ENCODE peak calls at places on chromosome 19, in five cellular contexts. J, S, O, Y and L are unnamed samples.

GRCh38 chr19:46925548-46925950 is 64.8 kb downstream of the ARHGAP35 start:
- DNase-seq in J (no peak), S (peak; percentile 69), O (no peak), Y (no peak), L (no peak)

GRCh38 chr19:13906525-13906904 is 514 bp downstream of the CC2D1A start:
- DNase-seq in J (no peak), S (no peak), O (peak; percentile 41), Y (peak; percentile 84), L (no peak)

GRCh38 chr19:43639507-43640423 is at the start of gene CADM4:
- DNase-seq in J (no peak), S (no peak), O (no peak), Y (peak; percentile 81), L (no peak)

GRCh38 chr19:18503971-18504885 is 17.6 kb downstream of the ELL start:
- DNase-seq in J (no peak), S (no peak), O (no peak), Y (no peak), L (no peak)

GRCh38 chr19:44512326-44513298 is 12.3 kb upstream of the ZNF180 start:
- DNase-seq in J (no peak), S (peak; percentile 71), O (no peak), Y (no peak), L (peak; percentile 19)

GRCh38 chr19:55255618-55256423 is 3.0 kb downstream of the PPP6R1 start:
- DNase-seq in J (no peak), S (peak; percentile 85), O (peak; percentile 79), Y (peak; percentile 77), L (no peak)

GRCh38 chr19:245457-245856 is 45.7 kb downstream of the PLPP2 start:
- DNase-seq in J (no peak), S (no peak), O (no peak), Y (no peak), L (no peak)

GRCh38 chr19:53870485-53870844 is 2.8 kb downstream of the MYADM start:
- DNase-seq in J (no peak), S (no peak), O (no peak), Y (peak; percentile 79), L (no peak)

GRCh38 chr19:18431351-18432197 is 6.4 kb downstream of the ISYNA1 start:
- DNase-seq in J (no peak), S (no peak), O (no peak), Y (no peak), L (no peak)

GRCh38 chr19:1064661-1065605 is 2.0 kb upstream of the ARHGAP45 start:
- DNase-seq in J (peak; percentile 59), S (peak; percentile 44), O (peak; percentile 68), Y (peak; percentile 96), L (peak; percentile 80)

GRCh38 chr19:31348416-31349159 is 648 bp downstream of the TSHZ3 start:
- DNase-seq in J (peak; percentile 43), S (no peak), O (no peak), Y (no peak), L (peak; percentile 43)

GRCh38 chr19:52170304-52170703 is 1.1 kb downstream of the ZNF836 start:
- DNase-seq in J (no peak), S (no peak), O (no peak), Y (no peak), L (no peak)

GRCh38 chr19:18171605-18172327 is 1.8 kb upstream of the IFI30 start:
- DNase-seq in J (no peak), S (no peak), O (peak; percentile 54), Y (no peak), L (no peak)

GRCh38 chr19:23075031-23075733 is 41.6 kb upstream of the ZNF730 start:
- DNase-seq in J (peak; percentile 20), S (no peak), O (no peak), Y (peak; percentile 83), L (no peak)

GRCh38 chr19:46040952-46041500 is at the start of gene IGFL4:
- DNase-seq in J (no peak), S (no peak), O (no peak), Y (no peak), L (no peak)

GRCh38 chr19:13015361-13016231 is 20.3 kb downstream of the NFIX start:
- DNase-seq in J (no peak), S (no peak), O (no peak), Y (peak; percentile 33), L (no peak)

GRCh38 chr19:29277107-29277506 is 64.2 kb upstream of the UQCRFS1 start:
- DNase-seq in J (no peak), S (no peak), O (peak; percentile 25), Y (no peak), L (no peak)

GRCh38 chr19:18939922-18940775 is 868 bp downstream of the HOMER3 start:
- DNase-seq in J (peak; percentile 65), S (peak; percentile 44), O (no peak), Y (peak; percentile 85), L (no peak)

GRCh38 chr19:30333291-30334065 is 38.7 kb upstream of the ZNF536 start:
- DNase-seq in J (no peak), S (no peak), O (no peak), Y (no peak), L (no peak)

GRCh38 chr19:14758816-14759215 is 19.5 kb downstream of the ADGRE2 start:
- DNase-seq in J (no peak), S (no peak), O (no peak), Y (no peak), L (no peak)

GRCh38 chr19:45973564-45974338 is at the start of gene NOVA2:
- DNase-seq in J (peak; percentile 47), S (peak; percentile 97), O (no peak), Y (peak; percentile 80), L (peak; percentile 93)

GRCh38 chr19:40831502-40832430 is 18.5 kb downstream of the CYP2A6 start:
- DNase-seq in J (no peak), S (peak; percentile 60), O (no peak), Y (peak; percentile 34), L (no peak)

GRCh38 chr19:55075366-55075998 is at the start of gene EPS8L1:
- DNase-seq in J (no peak), S (no peak), O (no peak), Y (peak; percentile 91), L (no peak)

GRCh38 chr19:44677019-44677809 is 5.9 kb downstream of the CEACAM19 start:
- DNase-seq in J (no peak), S (peak; percentile 89), O (no peak), Y (no peak), L (peak; percentile 63)

GRCh38 chr19:20616071-20616470 is 45.3 kb downstream of the ZNF626 start:
- DNase-seq in J (no peak), S (no peak), O (no peak), Y (no peak), L (no peak)

GRCh38 chr19:17488593-17489391 is 18.5 kb downstream of the SLC27A1 start:
- DNase-seq in J (peak; percentile 45), S (no peak), O (peak; percentile 81), Y (peak; percentile 93), L (peak; percentile 100)

GRCh38 chr19:13315495-13315894 is 165.3 kb downstream of the IER2 start:
- DNase-seq in J (no peak), S (no peak), O (no peak), Y (no peak), L (no peak)

GRCh38 chr19:20661150-20661819 is at the start of gene ZNF626:
- DNase-seq in J (peak; percentile 99), S (no peak), O (peak; percentile 99), Y (peak; percentile 79), L (no peak)

GRCh38 chr19:50817941-50818858 is 5.4 kb downstream of the KLK1 start:
- DNase-seq in J (no peak), S (peak; percentile 95), O (peak; percentile 86), Y (peak; percentile 83), L (peak; percentile 96)

GRCh38 chr19:18239303-18239702 is 13.1 kb upstream of the PDE4C start:
- DNase-seq in J (no peak), S (no peak), O (no peak), Y (no peak), L (peak; percentile 26)

GRCh38 chr19:16285769-16286564 is 38.7 kb upstream of the KLF2 start:
- DNase-seq in J (peak; percentile 34), S (no peak), O (no peak), Y (no peak), L (no peak)
- H3K4me3 ChIP-seq in J (peak overlapping the region; percentile 8), S (no peak overlapping the region), O (no peak overlapping the region), Y (no peak overlapping the region), L (no peak overlapping the region)

GRCh38 chr19:49782515-49782914 is 15.7 kb downstream of the AP2A1 start:
- DNase-seq in J (no peak), S (no peak), O (no peak), Y (no peak), L (no peak)
- H3K4me1 ChIP-seq in J (no peaks in the 10 kb centered on the region), S (peaks cover 9% of the 10 kb centered on the region), O (no peaks in the 10 kb centered on the region), Y (peaks cover 21% of the 10 kb centered on the region), L (no peaks in the 10 kb centered on the region)

GRCh38 chr19:4597278-4597974 is 37.9 kb upstream of the SEMA6B start:
- DNase-seq in J (no peak), S (peak; percentile 64), O (no peak), Y (no peak), L (no peak)

GRCh38 chr19:4600082-4600481 is 39.2 kb upstream of the TNFAIP8L1 start:
- DNase-seq in J (no peak), S (no peak), O (no peak), Y (no peak), L (no peak)

GRCh38 chr19:4597975-4598671 is 38.6 kb upstream of the SEMA6B start:
- DNase-seq in J (no peak), S (peak; percentile 78), O (no peak), Y (no peak), L (peak; percentile 50)

GRCh38 chr19:4600893-4601292 is 38.4 kb upstream of the TNFAIP8L1 start:
- DNase-seq in J (no peak), S (no peak), O (no peak), Y (no peak), L (no peak)

GRCh38 chr19:4598712-4599111 is 39.2 kb upstream of the SEMA6B start:
- DNase-seq in J (no peak), S (no peak), O (no peak), Y (no peak), L (no peak)
- H3K4me3 ChIP-seq in J (no peak overlapping the region), S (peak overlapping the region; percentile 44), O (peak overlapping the region; percentile 14), Y (no peak overlapping the region), L (no peak overlapping the region)

GRCh38 chr19:2702170-2703076 is at the start of gene GNG7:
- DNase-seq in J (peak; percentile 88), S (peak; percentile 84), O (peak; percentile 97), Y (peak; percentile 97), L (peak; percentile 81)

GRCh38 chr19:2703077-2703437 is 563 bp upstream of the GNG7 start:
- DNase-seq in J (no peak), S (no peak), O (no peak), Y (no peak), L (no peak)

GRCh38 chr19:2700660-2701360 is 1.7 kb downstream of the GNG7 start:
- DNase-seq in J (no peak), S (no peak), O (no peak), Y (no peak), L (no peak)

GRCh38 chr19:2701361-2702169 is 929 bp downstream of the GNG7 start:
- DNase-seq in J (no peak), S (no peak), O (no peak), Y (no peak), L (no peak)

GRCh38 chr19:2699413-2700142 is 2.9 kb downstream of the GNG7 start:
- DNase-seq in J (no peak), S (no peak), O (no peak), Y (no peak), L (no peak)
- H3K4me1 ChIP-seq in J (peaks cover 5% of the 10 kb centered on the region), S (no peaks in the 10 kb centered on the region), O (peaks cover 10% of the 10 kb centered on the region), Y (peaks cover 28% of the 10 kb centered on the region), L (no peaks in the 10 kb centered on the region)